ENCODE peak calls at places on chromosome 1, in four cellular contexts. One of them, this sample, is unnamed.

GRCh38 chr1:70090875-70091274 is 114.5 kb downstream of the LRRC40 start:
- DNase-seq in HuH-7: no peak
- DNase-seq in HT-29: no peak
- DNase-seq in SW480: peak
- DNase-seq in this sample: no peak

GRCh38 chr1:181314010-181314409 is 169.3 kb upstream of the CACNA1E start:
- DNase-seq in HuH-7: no peak
- DNase-seq in HT-29: no peak
- DNase-seq in SW480: no peak
- DNase-seq in this sample: no peak

GRCh38 chr1:33327587-33328325 is 6.9 kb upstream of the A3GALT2 start:
- DNase-seq in HuH-7: no peak
- DNase-seq in HT-29: no peak
- DNase-seq in SW480: peak
- DNase-seq in this sample: no peak

GRCh38 chr1:48920741-48921330 is 144.1 kb upstream of the BEND5 start:
- DNase-seq in HuH-7: no peak
- DNase-seq in HT-29: no peak
- DNase-seq in SW480: no peak
- DNase-seq in this sample: no peak

GRCh38 chr1:47434051-47434842 is 3.6 kb upstream of the FOXD2 start:
- DNase-seq in HuH-7: no peak
- DNase-seq in HT-29: no peak
- DNase-seq in SW480: no peak
- DNase-seq in this sample: no peak

GRCh38 chr1:53328009-53328489 is at the start of gene LRP8:
- DNase-seq in HuH-7: peak
- DNase-seq in HT-29: peak
- DNase-seq in SW480: peak
- DNase-seq in this sample: peak

GRCh38 chr1:16145030-16145987 is 10.6 kb downstream of the EPHA2 start:
- DNase-seq in HuH-7: no peak
- DNase-seq in HT-29: peak
- DNase-seq in SW480: peak
- DNase-seq in this sample: peak

GRCh38 chr1:201068976-201069375 is 43.2 kb downstream of the CACNA1S start:
- DNase-seq in HuH-7: no peak
- DNase-seq in HT-29: no peak
- DNase-seq in SW480: no peak
- DNase-seq in this sample: no peak

GRCh38 chr1:226110249-226111108 is 48.0 kb downstream of the H3-3A start:
- DNase-seq in HuH-7: peak
- DNase-seq in HT-29: peak
- DNase-seq in SW480: peak
- DNase-seq in this sample: no peak

GRCh38 chr1:68111804-68112436 is 61.5 kb upstream of the DIRAS3 start:
- DNase-seq in HuH-7: peak
- DNase-seq in HT-29: peak
- DNase-seq in SW480: peak
- DNase-seq in this sample: no peak

GRCh38 chr1:106907795-106908194 is 148.7 kb upstream of the PRMT6 start:
- DNase-seq in HuH-7: no peak
- DNase-seq in HT-29: no peak
- DNase-seq in SW480: no peak
- DNase-seq in this sample: no peak

GRCh38 chr1:8541961-8542521 is 224.1 kb downstream of the SLC45A1 start:
- DNase-seq in HuH-7: no peak
- DNase-seq in HT-29: no peak
- DNase-seq in SW480: no peak
- DNase-seq in this sample: no peak

GRCh38 chr1:85328713-85329376 is 52.4 kb upstream of the BCL10 start:
- DNase-seq in HuH-7: peak
- DNase-seq in HT-29: peak
- DNase-seq in SW480: peak
- DNase-seq in this sample: peak

GRCh38 chr1:114610546-114611245 is 29.3 kb upstream of the BCAS2 start:
- DNase-seq in HuH-7: no peak
- DNase-seq in HT-29: no peak
- DNase-seq in SW480: no peak
- DNase-seq in this sample: no peak

GRCh38 chr1:204904228-204904810 is 33.7 kb downstream of the NFASC start:
- DNase-seq in HuH-7: no peak
- DNase-seq in HT-29: no peak
- DNase-seq in SW480: no peak
- DNase-seq in this sample: no peak

GRCh38 chr1:212860713-212861581 is 2.9 kb downstream of the FLVCR1 start:
- DNase-seq in HuH-7: no peak
- DNase-seq in HT-29: no peak
- DNase-seq in SW480: peak
- DNase-seq in this sample: no peak

GRCh38 chr1:189782280-189782679 is 695.4 kb downstream of the BRINP3 start:
- DNase-seq in HuH-7: no peak
- DNase-seq in HT-29: no peak
- DNase-seq in SW480: no peak
- DNase-seq in this sample: no peak

GRCh38 chr1:18854331-18855025 is 5.0 kb downstream of the TAS1R2 start:
- DNase-seq in HuH-7: no peak
- DNase-seq in HT-29: no peak
- DNase-seq in SW480: no peak
- DNase-seq in this sample: no peak

GRCh38 chr1:165073402-165074007 is 283.0 kb downstream of the LMX1A start:
- DNase-seq in HuH-7: peak
- DNase-seq in HT-29: peak
- DNase-seq in SW480: peak
- DNase-seq in this sample: peak

GRCh38 chr1:2074944-2075740 is 24.9 kb downstream of the PRKCZ start:
- DNase-seq in HuH-7: no peak
- DNase-seq in HT-29: no peak
- DNase-seq in SW480: no peak
- DNase-seq in this sample: no peak

GRCh38 chr1:162151900-162152829 is 82.7 kb downstream of the NOS1AP start:
- DNase-seq in HuH-7: peak
- DNase-seq in HT-29: peak
- DNase-seq in SW480: no peak
- DNase-seq in this sample: peak

GRCh38 chr1:201946224-201946908 is at the start of gene LMOD1:
- DNase-seq in HuH-7: peak
- DNase-seq in HT-29: no peak
- DNase-seq in SW480: peak
- DNase-seq in this sample: peak

GRCh38 chr1:44808063-44808937 is at the start of gene BTBD19:
- DNase-seq in HuH-7: peak
- DNase-seq in HT-29: peak
- DNase-seq in SW480: peak
- DNase-seq in this sample: peak

GRCh38 chr1:6727535-6727934 is 25.9 kb upstream of the DNAJC11 start:
- DNase-seq in HuH-7: peak
- DNase-seq in HT-29: peak
- DNase-seq in SW480: peak
- DNase-seq in this sample: peak

GRCh38 chr1:42044346-42044745 is 108.9 kb upstream of the GUCA2B start:
- DNase-seq in HuH-7: no peak
- DNase-seq in HT-29: no peak
- DNase-seq in SW480: peak
- DNase-seq in this sample: no peak

GRCh38 chr1:235326719-235327558 is 1.0 kb downstream of the ARID4B start:
- DNase-seq in HuH-7: peak
- DNase-seq in HT-29: peak
- DNase-seq in SW480: peak
- DNase-seq in this sample: peak

GRCh38 chr1:20349971-20350370 is 59.3 kb downstream of the VWA5B1 start:
- DNase-seq in HuH-7: no peak
- DNase-seq in HT-29: no peak
- DNase-seq in SW480: no peak
- DNase-seq in this sample: no peak

GRCh38 chr1:208791458-208791857 is 547.3 kb upstream of the PLXNA2 start:
- DNase-seq in HuH-7: no peak
- DNase-seq in HT-29: no peak
- DNase-seq in SW480: no peak
- DNase-seq in this sample: no peak

GRCh38 chr1:213060836-213061235 is 9.8 kb downstream of the RPS6KC1 start:
- DNase-seq in HuH-7: no peak
- DNase-seq in HT-29: no peak
- DNase-seq in SW480: no peak
- DNase-seq in this sample: no peak

GRCh38 chr1:71080178-71080781 is 555 bp downstream of the ZRANB2 start:
- DNase-seq in HuH-7: peak
- DNase-seq in HT-29: no peak
- DNase-seq in SW480: peak
- DNase-seq in this sample: peak

GRCh38 chr1:9871021-9871420 is 39.0 kb downstream of the CTNNBIP1 start:
- DNase-seq in HuH-7: no peak
- DNase-seq in HT-29: no peak
- DNase-seq in SW480: no peak
- DNase-seq in this sample: no peak

GRCh38 chr1:180150982-180151381 is 3.7 kb upstream of the QSOX1 start:
- DNase-seq in HuH-7: no peak
- DNase-seq in HT-29: no peak
- DNase-seq in SW480: no peak
- DNase-seq in this sample: no peak

GRCh38 chr1:246279402-246279801 is 227.7 kb downstream of the SMYD3 start:
- DNase-seq in HuH-7: no peak
- DNase-seq in HT-29: no peak
- DNase-seq in SW480: no peak
- DNase-seq in this sample: no peak

GRCh38 chr1:51792864-51793263 is 85.7 kb downstream of the NRDC start:
- DNase-seq in HuH-7: no peak
- DNase-seq in HT-29: no peak
- DNase-seq in SW480: peak
- DNase-seq in this sample: no peak

GRCh38 chr1:234973426-234974250 is 155.0 kb downstream of the TOMM20 start:
- DNase-seq in HuH-7: no peak
- DNase-seq in HT-29: peak
- DNase-seq in SW480: no peak
- DNase-seq in this sample: no peak

GRCh38 chr1:58941471-58942289 is 157.8 kb upstream of the JUN start:
- DNase-seq in HuH-7: no peak
- DNase-seq in HT-29: no peak
- DNase-seq in SW480: no peak
- DNase-seq in this sample: peak

GRCh38 chr1:196897158-196897828 is 9.4 kb downstream of the CFHR4 start:
- DNase-seq in HuH-7: peak
- DNase-seq in HT-29: no peak
- DNase-seq in SW480: no peak
- DNase-seq in this sample: no peak

This sample was measured in HepG2.